ENCODE peak calls at places on chromosomes 7 and 10, in ten cellular contexts. P, E, M, B, Y, G, H, O, Q and T are unnamed samples.
A peak's percentile ranks its signal among the peaks of the same experiment; 100 is the strongest.

GRCh38 chr10:14688606-14689005 is 86.1 kb downstream of the FAM107B start:
- DNase-seq in P (no peak), E (no peak), M (no peak), B (no peak), Y (no peak), G (no peak), H (peak; percentile 79), O (no peak), Q (no peak), T (peak; percentile 30)

GRCh38 chr7:191105-192034 is 1.0 kb upstream of the FAM20C start:
- DNase-seq in P (peak; percentile 77), E (peak; percentile 68), M (no peak), B (peak; percentile 52), Y (peak; percentile 52), G (no peak), H (peak; percentile 85), O (no peak), Q (no peak), T (peak; percentile 78)

GRCh38 chr10:96017227-96017687 is 26.1 kb upstream of the CCNJ start:
- DNase-seq in P (peak; percentile 42), E (peak; percentile 82), M (peak; percentile 48), B (no peak), Y (peak; percentile 69), G (no peak), H (peak; percentile 62), O (peak; percentile 27), Q (peak; percentile 17), T (peak; percentile 6)

GRCh38 chr7:156764016-156764669 is 123.6 kb downstream of the RNF32 start:
- DNase-seq in P (peak; percentile 75), E (peak; percentile 89), M (peak; percentile 11), B (peak; percentile 18), Y (peak; percentile 79), G (no peak), H (peak; percentile 71), O (no peak), Q (no peak), T (peak; percentile 31)

GRCh38 chr7:135265637-135266036 is 32.0 kb downstream of the STRA8 start:
- DNase-seq in P (no peak), E (no peak), M (no peak), B (no peak), Y (no peak), G (no peak), H (no peak), O (no peak), Q (no peak), T (no peak)

GRCh38 chr7:114919587-114919986 is 2.3 kb upstream of the MDFIC start:
- DNase-seq in P (no peak), E (no peak), M (no peak), B (no peak), Y (no peak), G (no peak), H (no peak), O (no peak), Q (no peak), T (no peak)

GRCh38 chr7:100963386-100963785 is 6.0 kb upstream of the MUC12 start:
- DNase-seq in P (no peak), E (no peak), M (no peak), B (no peak), Y (no peak), G (no peak), H (no peak), O (no peak), Q (no peak), T (no peak)

GRCh38 chr10:119786117-119786769 is 60.4 kb downstream of the INPP5F start:
- DNase-seq in P (no peak), E (peak; percentile 64), M (peak; percentile 12), B (no peak), Y (no peak), G (no peak), H (peak; percentile 87), O (peak; percentile 25), Q (peak; percentile 23), T (no peak)

GRCh38 chr10:89421018-89421476 is 6.7 kb downstream of the IFIT5 start:
- DNase-seq in P (no peak), E (peak; percentile 19), M (no peak), B (no peak), Y (no peak), G (no peak), H (no peak), O (no peak), Q (no peak), T (no peak)

GRCh38 chr10:13527864-13528137 is 1.0 kb downstream of the BEND7 start:
- DNase-seq in P (no peak), E (no peak), M (no peak), B (no peak), Y (no peak), G (no peak), H (no peak), O (no peak), Q (no peak), T (no peak)

GRCh38 chr10:95241533-95241932 is 47.5 kb downstream of the ACSM6 start:
- DNase-seq in P (no peak), E (no peak), M (no peak), B (no peak), Y (no peak), G (no peak), H (no peak), O (no peak), Q (no peak), T (no peak)

GRCh38 chr10:49569031-49569765 is 30.3 kb upstream of the ERCC6 start:
- DNase-seq in P (no peak), E (no peak), M (no peak), B (no peak), Y (no peak), G (no peak), H (peak; percentile 24), O (no peak), Q (peak; percentile 76), T (no peak)

GRCh38 chr10:119783665-119784027 is 57.8 kb downstream of the INPP5F start:
- DNase-seq in P (no peak), E (no peak), M (no peak), B (no peak), Y (no peak), G (no peak), H (no peak), O (no peak), Q (no peak), T (no peak)

GRCh38 chr7:40673285-40673684 is 538.5 kb downstream of the SUGCT start:
- DNase-seq in P (no peak), E (no peak), M (peak; percentile 20), B (no peak), Y (no peak), G (no peak), H (peak; percentile 53), O (no peak), Q (no peak), T (peak; percentile 52)

GRCh38 chr10:29688230-29688634 is 53.5 kb upstream of the SVIL start:
- DNase-seq in P (no peak), E (no peak), M (no peak), B (no peak), Y (no peak), G (peak; percentile 40), H (no peak), O (peak; percentile 68), Q (no peak), T (peak; percentile 7)

GRCh38 chr10:29694121-29694520 is 59.4 kb upstream of the SVIL start:
- DNase-seq in P (no peak), E (no peak), M (no peak), B (no peak), Y (no peak), G (no peak), H (no peak), O (no peak), Q (no peak), T (no peak)

GRCh38 chr10:29689001-29689400 is 54.2 kb upstream of the SVIL start:
- DNase-seq in P (no peak), E (no peak), M (no peak), B (no peak), Y (peak; percentile 23), G (no peak), H (peak; percentile 73), O (no peak), Q (peak; percentile 16), T (peak; percentile 12)

GRCh38 chr10:29691564-29692064 is 56.8 kb upstream of the SVIL start:
- DNase-seq in P (peak; percentile 36), E (peak; percentile 26), M (no peak), B (peak; percentile 72), Y (no peak), G (no peak), H (peak; percentile 72), O (no peak), Q (no peak), T (peak; percentile 12)

DNA sequence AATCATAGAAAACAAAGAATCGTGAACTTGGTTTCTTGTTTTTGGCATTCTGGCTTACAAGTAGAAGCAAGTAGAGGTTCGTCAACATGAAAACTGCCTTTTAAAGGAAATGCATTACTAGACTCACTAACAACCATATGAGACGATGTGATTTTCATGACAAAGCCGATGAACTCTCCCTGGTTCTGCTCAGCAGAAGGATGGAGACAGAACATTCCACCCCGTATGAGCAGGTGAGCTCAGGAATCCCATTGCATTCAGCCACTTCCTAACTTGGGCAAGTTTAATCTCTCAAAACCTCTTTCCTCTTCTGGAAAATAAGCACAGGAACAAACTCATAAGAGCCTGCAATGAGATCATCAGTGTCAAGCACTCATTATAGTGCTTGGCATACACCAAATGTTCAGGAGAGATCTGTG is 57.4 kb upstream of the SVIL start:
- DNase-seq in P (no peak), E (no peak), M (no peak), B (no peak), Y (no peak), G (no peak), H (no peak), O (no peak), Q (no peak), T (peak; percentile 3)
- H3K4me3 ChIP-seq in P (no peak overlapping the region), E (no peak overlapping the region), M (no peak overlapping the region), B (no peak overlapping the region), Y (no peak overlapping the region), G (no peak overlapping the region), H (no peak overlapping the region), O (no peak overlapping the region), Q (no peak overlapping the region), T (peak overlapping the region; percentile 17)

GRCh38 chr7:158782638-158783490 is 46.4 kb downstream of the ESYT2 start:
- DNase-seq in P (no peak), E (peak; percentile 48), M (no peak), B (peak; percentile 52), Y (peak; percentile 75), G (no peak), H (peak; percentile 69), O (no peak), Q (peak; percentile 86), T (no peak)
- H3K4me3 ChIP-seq in P (no peak overlapping the region), E (no peak overlapping the region), M (no peak overlapping the region), B (no peak overlapping the region), Y (no peak overlapping the region), G (no peak overlapping the region), H (no peak overlapping the region), O (no peak overlapping the region), Q (no peak overlapping the region), T (no peak overlapping the region)

GRCh38 chr10:131722525-131723264 is 178.1 kb upstream of the PPP2R2D start:
- DNase-seq in P (no peak), E (no peak), M (no peak), B (no peak), Y (no peak), G (peak; percentile 49), H (no peak), O (no peak), Q (no peak), T (no peak)
- H3K4me3 ChIP-seq in P (no peak overlapping the region), E (no peak overlapping the region), M (no peak overlapping the region), B (no peak overlapping the region), Y (no peak overlapping the region), G (no peak overlapping the region), H (no peak overlapping the region), O (no peak overlapping the region), Q (no peak overlapping the region), T (no peak overlapping the region)

DNA sequence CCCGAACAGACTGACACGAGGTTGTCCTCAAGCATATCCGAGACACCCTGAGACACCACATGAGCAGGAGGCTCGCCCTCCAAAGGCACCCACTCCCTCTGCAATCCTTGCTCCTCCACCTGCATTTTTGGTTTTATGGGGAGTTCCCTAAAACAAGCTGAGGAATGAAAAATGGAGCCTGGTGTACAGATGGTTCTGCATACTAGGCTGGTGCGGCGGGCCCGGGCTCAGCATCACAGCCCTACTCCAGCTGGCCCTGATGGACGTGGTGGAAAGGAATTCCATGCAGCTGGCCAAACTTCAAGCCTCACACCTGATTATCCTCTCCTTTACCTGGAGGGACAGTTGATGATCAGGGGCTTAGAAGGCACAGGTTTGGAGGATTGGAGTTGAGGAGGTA is 30.3 kb upstream of the JAKMIP3 start:
- DNase-seq in P (no peak), E (no peak), M (no peak), B (no peak), Y (no peak), G (no peak), H (no peak), O (no peak), Q (no peak), T (no peak)
- H3K4me3 ChIP-seq in P (no peak overlapping the region), E (no peak overlapping the region), M (no peak overlapping the region), B (no peak overlapping the region), Y (no peak overlapping the region), G (no peak overlapping the region), H (no peak overlapping the region), O (no peak overlapping the region), Q (no peak overlapping the region), T (no peak overlapping the region)